ENCODE peak calls at places on chromosomes 11 and 22, in six cellular contexts. O, R, U, Z, J and D are unnamed samples.

GRCh38 chr11:107710301-107710700 is 1.6 kb downstream of the SLN start:
- DNase-seq in R (no peak), Z (no peak), O (no peak), J (no peak), U (no peak), D (no peak)

GRCh38 chr11:31817054-31817620 is 6.0 kb upstream of the PAX6 start:
- DNase-seq in R (no peak), U (no peak), Z (peak; percentile 23), J (no peak), O (no peak), D (no peak)

GRCh38 chr11:1308745-1309497 is 511 bp downstream of the TOLLIP start:
- DNase-seq in R (no peak), O (no peak), U (no peak), Z (no peak), J (no peak), D (peak; percentile 80)

GRCh38 chr11:75342966-75343870 is 8.2 kb downstream of the ARRB1 start:
- DNase-seq in Z (no peak), U (no peak), O (no peak), J (no peak), R (no peak), D (no peak)

GRCh38 chr22:49373801-49374226 is 453.9 kb downstream of the BRD1 start:
- DNase-seq in R (no peak), Z (no peak), J (no peak), O (no peak), U (no peak), D (peak; percentile 56)

GRCh38 chr11:45657496-45658260 is 7.7 kb downstream of the CHST1 start:
- DNase-seq in R (peak; percentile 45), U (no peak), Z (no peak), J (no peak), O (no peak), D (peak; percentile 44)

GRCh38 chr22:30294830-30295229 is 5.5 kb upstream of the CASTOR1 start:
- DNase-seq in U (no peak), R (no peak), Z (no peak), J (no peak), O (no peak), D (no peak)

GRCh38 chr11:117547188-117547831 is 219.7 kb downstream of the CEP164 start:
- DNase-seq in O (no peak), Z (no peak), J (no peak), U (no peak), R (no peak), D (no peak)

GRCh38 chr11:84722583-84723108 is 904.5 kb downstream of the DLG2 start:
- DNase-seq in O (no peak), Z (no peak), R (no peak), U (no peak), J (no peak), D (no peak)

GRCh38 chr22:36417281-36417686 is 29.5 kb upstream of the MYH9 start:
- DNase-seq in R (no peak), J (no peak), Z (no peak), O (no peak), U (no peak), D (no peak)

GRCh38 chr11:110376711-110377324 is 52.9 kb upstream of the FDX1 start:
- DNase-seq in J (peak; percentile 92), R (peak; percentile 81), O (no peak), U (no peak), Z (peak; percentile 48), D (peak; percentile 81)

GRCh38 chr11:19864141-19865120 is 151.8 kb downstream of the NAV2 start:
- DNase-seq in U (no peak), O (no peak), J (no peak), R (no peak), Z (no peak), D (no peak)

GRCh38 chr22:38327805-38328204 is 10.6 kb upstream of the CSNK1E start:
- DNase-seq in J (no peak), O (no peak), U (no peak), Z (no peak), R (no peak), D (no peak)

GRCh38 chr11:76752321-76753175 is 30.6 kb upstream of the TSKU start:
- DNase-seq in U (no peak), Z (no peak), J (no peak), R (peak; percentile 91), O (no peak), D (peak; percentile 94)

GRCh38 chr22:49609207-49609876 is 218.3 kb downstream of the BRD1 start:
- DNase-seq in Z (no peak), O (no peak), J (no peak), R (no peak), U (no peak), D (peak; percentile 68)

GRCh38 chr22:47551438-47551788 is 789.0 kb downstream of the TBC1D22A start:
- DNase-seq in R (no peak), Z (no peak), O (no peak), J (no peak), U (no peak), D (no peak)

GRCh38 chr11:7964873-7965272 is 374 bp downstream of the NLRP10 start:
- DNase-seq in U (no peak), O (no peak), Z (no peak), R (no peak), J (no peak), D (no peak)

GRCh38 chr11:95147364-95147905 is 57.8 kb downstream of the ENDOD1 start:
- DNase-seq in J (peak; percentile 68), O (no peak), Z (no peak), R (no peak), U (no peak), D (no peak)

GRCh38 chr11:33445761-33446161 is 188.6 kb downstream of the HIPK3 start:
- DNase-seq in U (no peak), J (no peak), R (no peak), Z (no peak), O (no peak), D (no peak)

GRCh38 chr22:47047321-47048122 is 285.1 kb downstream of the TBC1D22A start:
- DNase-seq in Z (no peak), R (no peak), J (no peak), O (no peak), U (no peak), D (peak; percentile 45)

GRCh38 chr11:78666675-78667129 is 92.0 kb upstream of the NARS2 start:
- DNase-seq in Z (no peak), J (no peak), R (no peak), U (no peak), O (no peak), D (no peak)

GRCh38 chr11:112024178-112024777 is 930 bp upstream of the DLAT start:
- DNase-seq in J (no peak), O (peak; percentile 1), R (no peak), U (no peak), Z (no peak), D (no peak)

GRCh38 chr22:20438066-20438677 is 547 bp upstream of the SCARF2 start:
- DNase-seq in O (no peak), U (no peak), J (peak; percentile 56), R (peak; percentile 69), Z (no peak), D (peak; percentile 62)

GRCh38 chr11:70317576-70318305 is 47.3 kb downstream of the PPFIA1 start:
- DNase-seq in O (no peak), R (no peak), Z (no peak), J (no peak), U (no peak), D (no peak)

GRCh38 chr22:22915670-22916035 is 28.0 kb downstream of the IGLL5 start:
- DNase-seq in U (no peak), O (no peak), R (no peak), Z (no peak), J (no peak), D (no peak)

GRCh38 chr11:64643258-64643881 is 52.4 kb downstream of the SLC22A12 start:
- DNase-seq in Z (no peak), J (no peak), U (no peak), O (no peak), R (peak; percentile 63), D (no peak)

GRCh38 chr11:130418210-130418609 is 10.2 kb downstream of the ADAMTS8 start:
- DNase-seq in Z (no peak), O (no peak), J (no peak), U (no peak), R (no peak), D (no peak)

GRCh38 chr11:15843309-15843857 is 513.0 kb downstream of the SOX6 start:
- DNase-seq in R (no peak), Z (peak; percentile 28), O (no peak), J (peak; percentile 73), U (no peak), D (no peak)

GRCh38 chr11:36683823-36684222 is 85.8 kb upstream of the RAG2 start:
- DNase-seq in U (no peak), R (no peak), J (no peak), O (no peak), Z (no peak), D (no peak)

GRCh38 chr22:30427871-30428270 is 2.3 kb downstream of the MTFP1 start:
- DNase-seq in Z (no peak), R (no peak), O (no peak), J (no peak), U (no peak), D (no peak)